ENCODE peak calls at places on chromosomes 1 and 21, in five cellular contexts. V is endothelial cell of umbilical vein, Y is mesendoderm, Z is tibial artery, R is AG10803. B is an unnamed sample.
A peak's percentile ranks its signal among the peaks of the same experiment; 100 is the strongest.

GRCh38 chr1:63668298-63668697 is 75.1 kb downstream of the PGM1 start:
- DNase-seq in Z (no peak), V (no peak), Y (no peak), R (no peak), B (no peak)

GRCh38 chr21:46111193-46111571 is 13.3 kb downstream of the COL6A2 start:
- DNase-seq in Z (no peak), R (no peak), Y (no peak), V (no peak), B (no peak)

GRCh38 chr1:75100481-75101092 is 33.6 kb upstream of the LHX8 start:
- DNase-seq in Y (no peak), R (no peak), V (no peak), Z (no peak), B (no peak)

GRCh38 chr1:24177161-24177560 is 9.9 kb downstream of the IFNLR1 start:
- DNase-seq in Z (no peak), R (no peak), Y (no peak), V (no peak), B (no peak)

GRCh38 chr1:145785481-145785880 is 38.4 kb downstream of the RNF115 start:
- DNase-seq in V (peak; percentile 46), R (no peak), Y (no peak), Z (no peak), B (no peak)

GRCh38 chr1:228070173-228070572 is 12.3 kb upstream of the ARF1 start:
- DNase-seq in V (no peak), Z (no peak), Y (no peak), R (no peak), B (no peak)

GRCh38 chr1:242761556-242761955 is 237.1 kb upstream of the PLD5 start:
- DNase-seq in Y (no peak), R (no peak), Z (no peak), V (no peak), B (no peak)

GRCh38 chr1:85339089-85339488 is 62.7 kb upstream of the BCL10 start:
- DNase-seq in Z (no peak), R (no peak), V (peak; percentile 90), Y (peak; percentile 66), B (no peak)

GRCh38 chr1:44881011-44881632 is 38.1 kb upstream of the PTCH2 start:
- DNase-seq in Z (no peak), R (peak; percentile 80), V (no peak), Y (no peak), B (no peak)

DNA sequence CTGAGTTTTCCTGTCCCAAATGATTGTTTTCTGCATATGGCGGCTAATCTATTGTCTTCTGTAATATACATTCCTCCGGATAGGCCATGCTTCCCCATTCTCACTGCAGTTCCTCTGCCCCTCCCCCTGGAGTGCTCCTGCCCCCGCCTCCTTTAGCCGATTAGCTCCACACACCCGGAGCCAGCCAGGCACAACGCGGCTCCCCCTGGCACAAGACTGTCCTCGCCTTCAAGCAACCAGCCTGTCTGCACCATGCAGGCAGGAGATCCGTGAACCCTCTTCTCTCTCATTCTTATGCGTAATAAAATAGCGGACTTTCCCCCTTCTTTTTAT is 18.0 kb downstream of the SERTAD4 start:
- DNase-seq in R (no peak), V (peak; percentile 60), Z (peak; percentile 46), Y (peak; percentile 91), B (no peak)
- H3K4me3 ChIP-seq in R (no peak overlapping the region), V (no peak overlapping the region), Z (peak overlapping the region; percentile 57), Y (no peak overlapping the region), B (no peak overlapping the region)

DNA sequence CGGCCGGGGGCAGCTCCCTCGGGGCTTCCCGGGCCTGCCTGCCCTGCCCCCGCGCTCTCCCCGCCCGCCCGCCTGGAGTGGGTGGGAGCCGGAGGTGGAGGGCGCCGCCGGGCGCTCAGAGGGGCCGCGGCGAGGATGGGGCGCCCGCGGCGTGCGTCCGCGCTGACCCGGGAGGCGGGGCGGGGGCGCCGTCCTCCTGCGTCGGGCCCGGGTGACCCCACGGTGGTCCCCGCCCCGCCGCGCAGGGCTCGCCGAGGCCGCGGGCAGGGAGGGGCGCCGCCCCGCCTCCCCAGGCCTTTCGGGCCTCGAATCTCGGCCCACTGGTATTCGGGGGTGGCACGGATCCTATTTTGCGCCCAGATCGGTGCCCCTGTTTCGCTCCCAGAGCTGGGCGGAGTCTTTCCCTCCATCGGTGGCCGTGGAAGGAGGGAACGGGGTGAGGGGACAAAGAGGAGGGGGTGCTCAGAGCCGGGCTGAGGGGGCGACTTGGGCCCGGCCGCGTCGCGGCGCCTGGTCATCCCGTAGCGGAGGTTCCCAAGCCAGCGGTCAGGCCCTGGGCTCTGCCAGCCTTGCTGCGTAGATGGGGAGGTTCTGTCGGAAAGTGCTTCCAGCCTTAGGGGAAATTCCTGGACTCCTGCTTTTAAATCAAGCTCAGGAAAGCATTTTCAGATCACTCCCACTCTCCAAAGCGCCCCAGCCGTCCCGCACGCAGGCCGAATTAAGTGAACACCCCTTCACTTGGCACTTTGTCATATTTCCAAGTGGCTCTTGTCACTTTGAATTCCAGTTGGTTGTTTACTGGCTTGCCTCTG is 546 bp downstream of the PATJ start:
- DNase-seq in R (peak; percentile 61), V (peak; percentile 49), Z (peak; percentile 33), Y (peak; percentile 74), B (peak; percentile 44)
- H3K4me3 ChIP-seq in R (peak overlapping the region; percentile 76), V (peak overlapping the region; percentile 21), Z (peak overlapping the region; percentile 92), Y (peak overlapping the region; percentile 62), B (peak overlapping the region; percentile 94)

GRCh38 chr1:117271959-117272358 is 61.2 kb upstream of the VTCN1 start:
- DNase-seq in V (no peak), Y (peak; percentile 91), R (no peak), Z (no peak), B (no peak)
- H3K4me3 ChIP-seq in V (no peak overlapping the region), Y (no peak overlapping the region), R (no peak overlapping the region), Z (no peak overlapping the region), B (no peak overlapping the region)

DNA sequence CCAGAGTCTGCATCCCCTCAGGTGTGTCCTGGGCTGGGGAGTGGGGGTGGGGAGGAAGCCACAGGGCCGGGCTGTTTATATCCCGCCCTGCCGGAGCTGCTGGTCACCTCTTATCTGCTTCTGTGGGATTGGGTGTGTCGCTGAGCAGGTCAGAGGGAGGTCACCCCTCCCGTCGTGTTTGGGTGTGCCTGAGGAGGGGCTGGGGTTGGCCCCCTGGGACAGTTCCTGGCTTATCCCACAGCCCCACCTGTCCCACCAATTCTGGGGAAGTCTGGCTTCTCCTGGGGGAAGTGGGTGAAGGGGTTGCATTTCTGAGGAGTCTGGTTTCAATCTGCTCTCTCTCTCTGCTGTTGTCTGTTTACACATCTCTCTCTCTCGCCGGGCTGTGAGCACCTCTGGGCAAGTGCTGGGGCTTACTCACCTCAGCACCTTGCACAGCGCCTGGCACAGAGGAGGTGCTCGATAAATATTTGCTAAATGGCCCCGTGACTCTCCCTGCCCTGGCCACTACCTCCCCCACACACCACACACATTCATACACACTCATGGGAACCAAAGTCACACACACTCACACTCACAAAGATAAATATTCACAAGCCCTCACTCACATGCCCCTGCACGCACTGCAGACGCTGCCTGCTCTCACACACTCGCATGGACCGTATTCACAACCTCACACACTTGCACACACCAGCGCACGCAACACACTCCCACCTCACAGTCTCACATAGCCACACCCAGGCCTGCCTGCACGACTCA is 8.3 kb downstream of the ELF3 start:
- DNase-seq in V (no peak), Z (no peak), R (no peak), Y (peak; percentile 43), B (no peak)
- H3K4me3 ChIP-seq in V (no peak overlapping the region), Z (no peak overlapping the region), R (no peak overlapping the region), Y (no peak overlapping the region), B (no peak overlapping the region)

GRCh38 chr1:25871704-25872494 is 3.6 kb downstream of the PAQR7 start:
- DNase-seq in Z (no peak), Y (no peak), V (no peak), R (peak; percentile 23), B (no peak)
- H3K4me3 ChIP-seq in Z (no peak overlapping the region), Y (no peak overlapping the region), V (no peak overlapping the region), R (no peak overlapping the region), B (no peak overlapping the region)

DNA sequence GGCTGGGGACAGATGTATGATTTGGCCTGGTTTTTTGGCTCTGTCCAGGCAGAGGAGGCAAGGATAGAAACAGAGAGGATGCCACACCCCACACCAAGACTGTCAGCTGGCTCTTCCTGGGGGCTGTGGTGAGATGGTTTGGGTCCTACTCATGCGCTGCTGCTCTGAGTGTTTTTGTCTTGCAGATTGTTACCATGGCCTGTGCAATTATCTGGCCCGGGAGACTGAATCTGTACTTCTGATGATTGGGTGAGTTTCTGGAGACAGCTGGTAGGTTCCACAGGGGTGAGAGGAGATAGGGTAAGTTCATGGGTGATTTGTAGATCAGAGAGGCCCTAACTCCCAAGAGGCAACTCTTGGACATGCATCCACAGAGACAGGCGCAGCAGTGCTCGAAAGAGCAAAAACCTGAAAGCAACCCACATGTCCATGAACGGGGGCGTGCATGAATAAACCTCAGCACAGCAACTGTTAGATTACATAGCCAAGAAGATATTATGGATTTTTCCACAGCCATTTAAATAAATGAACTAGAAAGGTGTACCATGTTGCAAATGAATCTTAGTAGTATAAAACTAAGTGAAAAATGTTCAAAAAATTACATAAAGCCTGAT is 17.8 kb downstream of the AADACL4 start:
- DNase-seq in V (no peak), Y (no peak), Z (no peak), R (no peak), B (no peak)
- H3K4me3 ChIP-seq in V (no peak overlapping the region), Y (no peak overlapping the region), Z (no peak overlapping the region), R (no peak overlapping the region), B (no peak overlapping the region)

B was measured in testis.